ENCODE peak calls at places on chromosomes 3 and 15, in eight cellular contexts. Q is HCEC 1CT; P is left ventricle myocardium inferior; X is GM04504; K is NCI-H774; T is activated effector memory CD4-positive, alpha-beta T cell treated with Interleukin-2 at 50 U/mL for 16 hours; U is HuH-7; V is coronary artery. B is an unnamed sample.

GRCh38 chr15:66599536-66600239 is 33.9 kb upstream of the LCTL start:
- DNase-seq in Q (no peak), P (no peak), X (no peak), K (no peak), T (no peak), U (no peak), V (no peak), B (no peak)

GRCh38 chr3:139299261-139300132 is 44.3 kb upstream of the MRPS22 start:
- DNase-seq in Q (peak), P (no peak), X (no peak), K (no peak), T (no peak), U (no peak), V (no peak), B (peak)

GRCh38 chr3:171878441-171879225 is 35.5 kb downstream of the TMEM212 start:
- DNase-seq in Q (no peak), P (no peak), X (peak), K (no peak), T (no peak), U (no peak), V (no peak), B (no peak)

GRCh38 chr3:16148783-16149182 is 25.7 kb upstream of the GALNT15 start:
- DNase-seq in Q (peak), P (peak), X (peak), K (no peak), T (no peak), U (no peak), V (peak), B (peak)

GRCh38 chr15:70419046-70419445 is 321.3 kb upstream of the TLE3 start:
- DNase-seq in Q (no peak), P (no peak), X (no peak), K (no peak), T (no peak), U (no peak), V (no peak), B (no peak)

GRCh38 chr15:29570121-29570930 is 251.9 kb downstream of the TJP1 start:
- DNase-seq in Q (no peak), P (no peak), X (no peak), K (no peak), T (no peak), U (peak), V (no peak), B (no peak)

GRCh38 chr3:195403841-195404408 is 38.9 kb downstream of the ACAP2 start:
- DNase-seq in Q (no peak), P (no peak), X (no peak), K (no peak), T (no peak), U (no peak), V (no peak), B (no peak)

GRCh38 chr15:84982301-84982920 is 755 bp downstream of the PDE8A start:
- DNase-seq in Q (peak), P (peak), X (no peak), K (no peak), T (peak), U (peak), V (no peak), B (peak)

GRCh38 chr3:151445283-151446001 is 15.4 kb downstream of the IGSF10 start:
- DNase-seq in Q (peak), P (no peak), X (peak), K (no peak), T (no peak), U (no peak), V (no peak), B (peak)

GRCh38 chr3:13580256-13581023 is 31.5 kb downstream of the FBLN2 start:
- DNase-seq in Q (no peak), P (no peak), X (no peak), K (no peak), T (no peak), U (no peak), V (no peak), B (no peak)

GRCh38 chr3:127066635-127067034 is 83.7 kb downstream of the PLXNA1 start:
- DNase-seq in Q (no peak), P (no peak), X (no peak), K (no peak), T (no peak), U (no peak), V (no peak), B (no peak)

GRCh38 chr3:109339714-109340648 is 2.6 kb upstream of the DPPA4 start:
- DNase-seq in Q (no peak), P (no peak), X (no peak), K (no peak), T (no peak), U (no peak), V (no peak), B (no peak)

GRCh38 chr15:50774450-50774849 is 8.9 kb upstream of the SPPL2A start:
- DNase-seq in Q (no peak), P (no peak), X (no peak), K (no peak), T (no peak), U (peak), V (no peak), B (no peak)

GRCh38 chr3:168094580-168094876 is 1.2 kb downstream of the GOLIM4 start:
- DNase-seq in Q (no peak), P (no peak), X (no peak), K (no peak), T (no peak), U (no peak), V (peak), B (no peak)

GRCh38 chr15:35697549-35698299 is 151.8 kb upstream of the DPH6 start:
- DNase-seq in Q (peak), P (no peak), X (no peak), K (no peak), T (no peak), U (no peak), V (no peak), B (peak)

GRCh38 chr3:23710555-23710954 is 95.2 kb upstream of the UBE2E1 start:
- DNase-seq in Q (peak), P (peak), X (peak), K (no peak), T (no peak), U (no peak), V (no peak), B (peak)

GRCh38 chr3:196563721-196564225 is 4.6 kb downstream of the WDR53 start:
- DNase-seq in Q (peak), P (no peak), X (no peak), K (no peak), T (peak), U (no peak), V (no peak), B (peak)

GRCh38 chr3:52568066-52568465 is 31.7 kb downstream of the UQCC5 start:
- DNase-seq in Q (no peak), P (no peak), X (no peak), K (no peak), T (no peak), U (no peak), V (no peak), B (no peak)

GRCh38 chr15:100525894-100526512 is 2.7 kb downstream of the CERS3 start:
- DNase-seq in Q (no peak), P (peak), X (no peak), K (no peak), T (no peak), U (no peak), V (no peak), B (no peak)

GRCh38 chr3:65843732-65844131 is 195.0 kb downstream of the MAGI1 start:
- DNase-seq in Q (no peak), P (no peak), X (no peak), K (no peak), T (no peak), U (no peak), V (no peak), B (no peak)

GRCh38 chr3:190205739-190206138 is 85.0 kb upstream of the P3H2 start:
- DNase-seq in Q (peak), P (no peak), X (no peak), K (no peak), T (no peak), U (no peak), V (no peak), B (peak)

GRCh38 chr3:172314616-172315015 is 133.6 kb downstream of the GHSR start:
- DNase-seq in Q (no peak), P (no peak), X (no peak), K (no peak), T (no peak), U (no peak), V (no peak), B (no peak)

GRCh38 chr3:150428562-150428961 is 20.5 kb downstream of the TSC22D2 start:
- DNase-seq in Q (no peak), P (no peak), X (no peak), K (no peak), T (no peak), U (no peak), V (no peak), B (no peak)

GRCh38 chr3:29239377-29239776 is 41.5 kb upstream of the RBMS3 start:
- DNase-seq in Q (no peak), P (no peak), X (no peak), K (no peak), T (no peak), U (no peak), V (no peak), B (peak)

GRCh38 chr3:9947025-9947995 is 4.9 kb downstream of the PRRT3 start:
- DNase-seq in Q (peak), P (peak), X (peak), K (peak), T (no peak), U (peak), V (peak), B (peak)

GRCh38 chr3:178960191-178960590 is 111.4 kb downstream of the ZMAT3 start:
- DNase-seq in Q (peak), P (no peak), X (no peak), K (no peak), T (no peak), U (no peak), V (no peak), B (peak)

GRCh38 chr3:12316253-12316652 is 27.4 kb downstream of the PPARG start:
- DNase-seq in Q (no peak), P (no peak), X (no peak), K (no peak), T (no peak), U (no peak), V (no peak), B (no peak)

GRCh38 chr3:37970802-37971201 is 19.8 kb upstream of the VILL start:
- DNase-seq in Q (no peak), P (no peak), X (no peak), K (no peak), T (no peak), U (no peak), V (no peak), B (no peak)

GRCh38 chr3:186746008-186746407 is 28.8 kb downstream of the KNG1 start:
- DNase-seq in Q (peak), P (peak), X (peak), K (no peak), T (no peak), U (peak), V (no peak), B (peak)

GRCh38 chr15:35886765-35887164 is 340.8 kb upstream of the DPH6 start:
- DNase-seq in Q (peak), P (no peak), X (no peak), K (no peak), T (no peak), U (no peak), V (no peak), B (peak)

GRCh38 chr3:30131171-30131570 is 475.2 kb upstream of the TGFBR2 start:
- DNase-seq in Q (no peak), P (no peak), X (no peak), K (no peak), T (no peak), U (no peak), V (no peak), B (no peak)

GRCh38 chr3:181724432-181724740 is 12.7 kb downstream of the SOX2 start:
- DNase-seq in Q (no peak), P (no peak), X (no peak), K (no peak), T (no peak), U (no peak), V (no peak), B (no peak)

GRCh38 chr3:146026547-146026946 is 134.4 kb downstream of the PLOD2 start:
- DNase-seq in Q (no peak), P (no peak), X (no peak), K (no peak), T (no peak), U (no peak), V (no peak), B (no peak)

GRCh38 chr3:136898549-136898948 is 36.5 kb downstream of the NCK1 start:
- DNase-seq in Q (no peak), P (no peak), X (no peak), K (no peak), T (no peak), U (no peak), V (no peak), B (no peak)

B was measured in RPMI7951.